ENCODE peak calls at places on chromosomes 12 and 14, in eight cellular contexts. R is keratinocyte; O is activated CD8-positive, alpha-beta T cell treated with anti-CD3 and anti-CD28 coated beads for 36 hours; U is Calu3; L is upper lobe of left lung; C is GM06990; Z is omental fat pad; H is CD8-positive, alpha-beta T cell. V is an unnamed sample.

GRCh38 chr12:125852679-125853078 is 787.4 kb downstream of the AACS start:
- DNase-seq in R (no peak), O (no peak), U (no peak), L (no peak), C (no peak), Z (no peak), H (no peak), V (no peak)

GRCh38 chr12:49043856-49044258 is 16.7 kb downstream of the KMT2D start:
- DNase-seq in R (no peak), O (peak), U (peak), L (peak), C (no peak), Z (peak), H (peak), V (peak)

GRCh38 chr14:92473261-92473946 is 40.2 kb upstream of the RIN3 start:
- DNase-seq in R (no peak), O (no peak), U (no peak), L (peak), C (no peak), Z (no peak), H (no peak), V (no peak)

GRCh38 chr12:46677749-46678148 is 148.0 kb downstream of the SLC38A4 start:
- DNase-seq in R (no peak), O (no peak), U (no peak), L (no peak), C (no peak), Z (no peak), H (no peak), V (no peak)

GRCh38 chr12:56628671-56629458 is 1.3 kb downstream of the BAZ2A start:
- DNase-seq in R (no peak), O (peak), U (peak), L (peak), C (peak), Z (peak), H (peak), V (peak)

GRCh38 chr12:38744056-38744455 is 161.3 kb downstream of the CPNE8 start:
- DNase-seq in R (no peak), O (no peak), U (no peak), L (no peak), C (no peak), Z (no peak), H (no peak), V (no peak)

GRCh38 chr12:12557733-12558132 is 4.9 kb downstream of the DUSP16 start:
- DNase-seq in R (no peak), O (no peak), U (no peak), L (no peak), C (no peak), Z (no peak), H (no peak), V (no peak)

GRCh38 chr12:39972119-39972518 is 133.8 kb downstream of the SLC2A13 start:
- DNase-seq in R (no peak), O (no peak), U (no peak), L (no peak), C (no peak), Z (no peak), H (no peak), V (no peak)

GRCh38 chr12:74889073-74889472 is 320.6 kb downstream of the KCNC2 start:
- DNase-seq in R (no peak), O (no peak), U (no peak), L (no peak), C (no peak), Z (no peak), H (no peak), V (no peak)

GRCh38 chr14:103628221-103628683 is 759 bp upstream of the KLC1 start:
- DNase-seq in R (no peak), O (peak), U (peak), L (peak), C (peak), Z (peak), H (peak), V (peak)

GRCh38 chr14:22200977-22201605 is 387.9 kb downstream of the DAD1 start:
- DNase-seq in R (no peak), O (peak), U (peak), L (peak), C (no peak), Z (no peak), H (no peak), V (peak)

DNA sequence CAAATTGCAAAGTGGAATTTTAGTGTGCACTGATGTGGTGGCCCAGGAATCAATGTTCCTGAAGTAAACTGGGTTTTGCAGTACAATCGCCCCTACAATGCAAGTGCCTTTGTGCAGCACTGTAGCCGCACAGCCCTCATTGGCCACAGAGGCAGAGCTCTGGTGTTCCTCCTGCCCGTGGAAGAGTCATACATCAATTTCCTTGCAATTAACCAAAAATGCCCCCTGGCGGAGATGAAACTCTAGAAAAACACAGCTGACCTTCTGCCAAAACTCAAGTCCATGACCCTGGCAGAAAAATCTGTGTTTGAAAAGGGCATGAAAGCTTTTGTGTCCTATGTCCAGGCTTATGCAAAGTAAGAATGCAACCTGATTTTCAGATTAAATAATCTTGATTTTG is 117.9 kb upstream of the PRB2 start:
- DNase-seq in R (no peak), O (no peak), U (no peak), L (no peak), C (no peak), Z (no peak), H (no peak), V (no peak)
- TF ChIP-seq CTCF in R (no peak), O (no peak), U (no peak), L (no peak), C (peak), Z (no peak), H (no peak), V (no peak)

GRCh38 chr12:111271674-111272418 is 97.0 kb downstream of the PHETA1 start:
- DNase-seq in R (no peak), O (peak), U (no peak), L (no peak), C (no peak), Z (no peak), H (no peak), V (no peak)
- TF ChIP-seq CTCF in R (no peak), O (peak), U (no peak), L (no peak), C (peak), Z (no peak), H (no peak), V (peak)

DNA sequence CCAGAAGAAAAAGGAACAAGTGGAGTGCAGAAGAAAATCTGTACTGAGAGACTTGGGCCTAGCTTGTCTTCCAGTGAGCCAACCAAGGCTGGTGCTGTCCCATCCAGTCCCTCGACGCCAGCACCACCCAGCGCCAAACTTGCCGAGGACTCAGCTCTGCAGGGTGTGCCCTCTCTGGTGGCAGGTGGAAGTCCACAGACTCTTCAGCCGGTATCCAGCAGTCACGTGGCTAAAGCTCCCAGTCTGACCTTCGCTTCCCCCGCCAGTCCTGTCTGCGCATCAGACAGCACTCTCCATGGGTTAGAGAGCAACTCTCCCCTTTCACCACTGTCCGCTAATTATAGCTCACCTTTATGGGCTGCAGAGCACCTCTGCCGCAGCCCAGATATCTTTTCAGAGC is 15.6 kb downstream of the CIPC start:
- DNase-seq in R (no peak), O (no peak), U (no peak), L (no peak), C (no peak), Z (no peak), H (no peak), V (no peak)
- TF ChIP-seq CTCF in R (no peak), O (no peak), U (no peak), L (no peak), C (no peak), Z (no peak), H (no peak), V (no peak)

GRCh38 chr14:70045715-70046535 is 142.8 kb downstream of the SLC8A3 start:
- DNase-seq in R (no peak), O (peak), U (peak), L (peak), C (peak), Z (no peak), H (no peak), V (peak)
- TF ChIP-seq CTCF in R (peak), O (no peak), U (peak), L (peak), C (peak), Z (no peak), H (no peak), V (peak)

DNA sequence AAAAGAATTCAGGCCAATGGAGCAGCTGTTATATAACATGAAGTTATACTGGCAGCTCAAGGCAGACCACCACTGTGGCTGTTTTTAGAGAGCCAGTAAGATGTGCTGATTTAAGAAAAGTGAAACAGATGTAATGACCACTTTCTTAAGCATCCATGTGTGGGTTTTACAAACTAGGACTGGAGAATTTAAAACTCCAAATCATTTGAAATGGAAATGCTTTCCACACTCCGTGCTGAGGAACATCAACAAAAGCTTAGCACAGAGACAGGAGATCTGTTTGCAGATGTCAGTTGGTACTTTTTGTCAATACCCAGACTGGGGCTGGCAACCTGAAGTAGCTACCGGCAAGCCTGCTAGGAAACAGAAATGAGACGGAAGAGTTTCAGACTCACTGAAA is 164.8 kb downstream of the TTC7B start:
- DNase-seq in R (no peak), O (no peak), U (no peak), L (no peak), C (no peak), Z (no peak), H (no peak), V (no peak)
- TF ChIP-seq CTCF in R (no peak), O (no peak), U (no peak), L (no peak), C (no peak), Z (no peak), H (no peak), V (no peak)

V was measured in GM13976.